ENCODE peak calls at places on chromosome 4, in four cellular contexts. R, I, K and N are unnamed samples.
A peak's percentile ranks its signal among the peaks of the same experiment; 100 is the strongest.

GRCh38 chr4:119629142-119629471 is 503 bp upstream of the PDE5A start:
- DNase-seq in R (no peak), I (no peak), K (no peak), N (no peak)

GRCh38 chr4:35100932-35101331 is 1143.4 kb downstream of the ARAP2 start:
- DNase-seq in R (no peak), I (no peak), K (no peak), N (no peak)

GRCh38 chr4:26252349-26252748 is 68.5 kb upstream of the RBPJ start:
- DNase-seq in R (no peak), I (peak; percentile 41), K (no peak), N (no peak)

GRCh38 chr4:97367878-97368277 is 775.4 kb downstream of the STPG2 start:
- DNase-seq in R (peak; percentile 20), I (peak; percentile 56), K (peak; percentile 16), N (no peak)

GRCh38 chr4:152115794-152116193 is 355.0 kb upstream of the GATB start:
- DNase-seq in R (no peak), I (no peak), K (no peak), N (no peak)

GRCh38 chr4:41160856-41161255 is 53.5 kb downstream of the APBB2 start:
- DNase-seq in R (peak; percentile 43), I (no peak), K (no peak), N (peak; percentile 51)

GRCh38 chr4:178063568-178063967 is 621.3 kb upstream of the AGA start:
- DNase-seq in R (no peak), I (no peak), K (no peak), N (no peak)

GRCh38 chr4:77852892-77853495 is 9.6 kb upstream of the MRPL1 start:
- DNase-seq in R (no peak), I (no peak), K (no peak), N (no peak)

GRCh38 chr4:98476891-98477290 is 181.5 kb downstream of the TSPAN5 start:
- DNase-seq in R (no peak), I (no peak), K (no peak), N (no peak)
- TF ChIP-seq CTCF in R (no peak), I (no peak), K (no peak), N (no peak)

GRCh38 chr4:83113429-83113786 is 1.1 kb downstream of the PLAC8 start:
- DNase-seq in R (no peak), I (no peak), K (no peak), N (peak; percentile 67)

GRCh38 chr4:83112678-83113428 is 1.7 kb downstream of the PLAC8 start:
- DNase-seq in R (no peak), I (no peak), K (no peak), N (peak; percentile 52)

GRCh38 chr4:83115000-83115399 is 471 bp upstream of the PLAC8 start:
- DNase-seq in R (peak; percentile 52), I (no peak), K (no peak), N (peak; percentile 79)

GRCh38 chr4:83115656-83116285 is 1.2 kb upstream of the PLAC8 start:
- DNase-seq in R (no peak), I (no peak), K (no peak), N (no peak)

DNA sequence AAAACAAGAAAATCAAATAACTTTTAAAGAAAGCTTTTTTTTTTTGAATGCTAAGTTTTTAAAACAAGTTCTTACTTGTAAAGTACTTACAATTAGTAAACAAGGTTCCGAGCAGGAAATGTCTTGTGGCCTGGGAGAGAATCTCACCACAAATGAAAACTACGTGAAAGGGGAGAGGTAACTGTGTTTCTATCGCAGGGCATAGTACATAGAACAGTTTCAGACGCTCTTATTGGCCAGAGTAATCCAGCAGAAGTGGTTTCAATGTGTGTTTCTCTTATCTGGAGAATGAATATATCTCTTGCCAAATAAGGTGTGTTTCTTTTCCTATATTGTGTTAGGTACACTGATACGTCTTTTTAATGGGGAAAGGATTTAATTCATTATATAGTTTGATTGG is at the start of gene PLAC8:
- DNase-seq in R (no peak), I (no peak), K (no peak), N (no peak)
- H3K4me3 ChIP-seq in R (no peak within 1 kb of the TSS), I (no peak within 1 kb of the TSS), K (no peak within 1 kb of the TSS), N (no peak within 1 kb of the TSS)

GRCh38 chr4:186666750-186667149 is 56.9 kb downstream of the FAT1 start:
- DNase-seq in R (no peak), I (no peak), K (no peak), N (no peak)

GRCh38 chr4:186669159-186669720 is 54.4 kb downstream of the FAT1 start:
- DNase-seq in R (peak; percentile 85), I (no peak), K (no peak), N (peak; percentile 89)

GRCh38 chr4:186666252-186666651 is 57.4 kb downstream of the FAT1 start:
- DNase-seq in R (no peak), I (peak; percentile 47), K (no peak), N (no peak)

GRCh38 chr4:186669735-186670134 is 53.9 kb downstream of the FAT1 start:
- DNase-seq in R (no peak), I (no peak), K (no peak), N (no peak)
- TF ChIP-seq CTCF in R (no peak), I (no peak), K (no peak), N (no peak)

GRCh38 chr4:98467627-98468072 is 190.8 kb downstream of the TSPAN5 start:
- DNase-seq in R (peak; percentile 94), I (peak; percentile 69), K (peak; percentile 78), N (peak; percentile 93)

GRCh38 chr4:98466868-98467599 is 191.4 kb downstream of the TSPAN5 start:
- DNase-seq in R (no peak), I (no peak), K (no peak), N (no peak)

GRCh38 chr4:98470366-98470765 is 188.0 kb downstream of the TSPAN5 start:
- DNase-seq in R (no peak), I (no peak), K (no peak), N (no peak)

GRCh38 chr4:98469776-98470175 is 188.6 kb downstream of the TSPAN5 start:
- DNase-seq in R (no peak), I (no peak), K (no peak), N (no peak)

DNA sequence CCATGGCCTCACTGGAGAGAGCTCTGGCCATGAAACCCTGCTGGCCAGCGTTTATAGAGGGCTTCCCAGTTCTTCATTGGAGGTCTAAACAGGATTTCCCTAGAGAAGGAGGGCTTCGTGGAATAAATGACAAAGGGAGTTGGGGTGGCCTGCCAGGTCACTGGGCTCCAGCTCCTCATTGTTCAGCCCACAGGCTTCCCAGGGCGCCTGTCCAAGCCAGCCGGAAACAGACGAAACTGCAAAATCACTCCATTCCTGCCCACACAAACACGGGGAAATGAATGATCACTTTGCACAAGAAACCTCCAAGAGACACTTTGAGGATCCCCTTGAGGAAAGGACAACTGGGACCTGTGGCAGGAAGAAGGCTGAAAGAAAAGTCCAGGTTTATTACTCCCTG is 189.7 kb downstream of the TSPAN5 start:
- DNase-seq in R (peak; percentile 67), I (no peak), K (no peak), N (peak; percentile 63)
- H3K4me3 ChIP-seq in R (no peak overlapping the region), I (no peak overlapping the region), K (no peak overlapping the region), N (no peak overlapping the region)

GRCh38 chr4:5979981-5980380 is 38.2 kb downstream of the C4orf50 start:
- DNase-seq in R (no peak), I (no peak), K (peak; percentile 91), N (no peak)
- TF ChIP-seq CTCF in R (peak; percentile 24), I (peak; percentile 20), K (peak; percentile 95), N (no peak)

GRCh38 chr4:70903282-70903603 is 1.1 kb downstream of the MOB1B start:
- DNase-seq in R (peak; percentile 34), I (no peak), K (peak; percentile 49), N (peak; percentile 12)
- H3K4me3 ChIP-seq in R (peak overlapping the region; percentile 83), I (peak overlapping the region; percentile 75), K (peak overlapping the region; percentile 87), N (peak overlapping the region; percentile 67)

DNA sequence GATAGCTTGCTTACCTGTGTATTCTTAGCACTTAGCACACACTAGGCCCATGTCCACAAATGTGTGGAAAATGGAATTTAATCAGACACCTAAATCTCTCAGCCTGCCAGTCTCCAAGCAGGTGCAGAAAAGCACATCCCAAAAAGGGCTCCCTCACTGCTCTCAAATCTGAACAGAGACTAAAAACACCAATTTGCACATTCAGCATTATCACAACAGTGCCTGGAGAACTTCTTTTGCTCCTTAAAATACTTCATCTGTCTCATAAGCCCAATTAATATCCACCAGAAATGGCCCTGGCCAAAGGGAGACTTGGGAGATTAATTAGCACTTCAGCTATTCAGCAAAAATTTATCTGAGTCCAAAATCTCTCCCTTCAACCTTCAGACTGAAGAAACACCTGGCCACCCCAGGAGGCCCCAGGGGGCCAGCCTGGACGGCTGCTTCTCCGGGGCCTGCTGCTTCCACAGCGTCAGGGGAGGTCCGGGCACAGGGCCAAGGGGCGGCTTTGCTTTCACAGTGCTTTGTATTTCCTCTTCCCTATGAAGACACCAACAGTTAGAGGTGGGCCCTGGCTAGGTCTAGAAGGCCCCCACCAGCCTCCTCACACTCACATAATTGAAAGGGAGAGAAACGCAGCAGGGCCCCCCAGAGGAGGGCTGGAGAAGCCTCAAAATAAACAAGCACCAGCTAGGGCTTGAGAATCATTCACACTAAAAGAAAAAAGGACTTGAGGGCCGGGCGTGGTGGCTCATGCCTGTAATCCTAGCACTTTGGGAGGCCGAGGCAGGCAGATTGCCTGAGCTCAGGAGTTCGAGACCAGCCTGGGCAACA is 18.0 kb downstream of the SCD5 start:
- DNase-seq in R (peak; percentile 57), I (no peak), K (peak; percentile 97), N (no peak)
- TF ChIP-seq CTCF in R (no peak), I (no peak), K (no peak), N (no peak)

GRCh38 chr4:65999518-65999871 is 329.2 kb upstream of the EPHA5 start:
- DNase-seq in R (no peak), I (no peak), K (no peak), N (no peak)

DNA sequence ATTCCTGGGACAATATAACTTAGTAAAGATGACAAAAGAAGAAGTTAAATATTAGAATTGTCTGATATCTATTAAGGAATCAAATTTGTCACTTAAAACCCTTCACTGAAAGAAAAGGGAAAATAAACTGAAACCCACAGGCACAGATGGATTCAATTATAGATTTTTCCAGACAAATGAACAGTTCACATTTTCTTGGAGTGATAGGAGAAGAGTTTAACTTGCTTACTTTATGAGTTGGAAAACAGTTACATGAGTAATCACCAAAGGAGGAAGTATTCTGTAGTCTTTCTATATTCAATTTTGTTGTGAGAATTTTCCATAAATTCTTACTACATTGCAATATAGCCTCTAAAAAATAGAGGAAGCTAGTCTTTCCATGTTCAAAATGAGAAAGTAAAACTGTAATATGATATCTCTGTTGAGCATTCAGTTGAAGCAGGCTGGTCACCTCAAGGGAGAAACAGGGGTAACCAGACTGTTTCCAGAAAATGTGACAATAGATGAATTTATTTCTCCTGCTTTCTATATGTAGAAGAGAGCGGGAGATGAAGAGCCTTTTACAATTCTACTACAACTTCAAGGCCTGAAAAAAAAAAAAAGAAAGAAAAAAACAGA is 330.3 kb upstream of the EPHA5 start:
- DNase-seq in R (peak; percentile 66), I (no peak), K (no peak), N (no peak)
- H3K4me3 ChIP-seq in R (no peak overlapping the region), I (no peak overlapping the region), K (no peak overlapping the region), N (no peak overlapping the region)

GRCh38 chr4:167428172-167428571 is 193.9 kb upstream of the SPOCK3 start:
- DNase-seq in R (peak; percentile 34), I (peak; percentile 31), K (peak; percentile 51), N (no peak)
- TF ChIP-seq CTCF in R (no peak), I (no peak), K (no peak), N (no peak)